ENCODE peak calls at places on chromosome 22, in nine cellular contexts. X, U, A, F, Q, K, D, S and B are unnamed samples. For H3K27me3, the result is how much of the 10 kb centered on the place peaks cover.

GRCh38 chr22:48576333-48577013 is 1251.2 kb downstream of the BRD1 start:
- DNase-seq in X (no peak), D (no peak), U (no peak), Q (no peak), K (peak), A (no peak), F (no peak), S (no peak), B (no peak)

GRCh38 chr22:19806213-19807160 is 45.9 kb downstream of the TBX1 start:
- DNase-seq in F (no peak), K (no peak), U (no peak), D (no peak), S (no peak), X (peak), A (peak), Q (no peak), B (no peak)

GRCh38 chr22:23531283-23531921 is 48.7 kb downstream of the IGLL1 start:
- DNase-seq in S (no peak), D (no peak), X (no peak), F (no peak), A (no peak), U (no peak), Q (no peak), K (no peak), B (no peak)

GRCh38 chr22:48391171-48391711 is 1436.4 kb downstream of the BRD1 start:
- DNase-seq in K (no peak), S (no peak), X (no peak), F (no peak), U (no peak), D (no peak), Q (no peak), A (no peak), B (no peak)

GRCh38 chr22:23001463-23001862 is 68.9 kb upstream of the GNAZ start:
- DNase-seq in U (no peak), F (no peak), A (no peak), S (no peak), D (no peak), K (no peak), X (no peak), Q (no peak), B (no peak)

GRCh38 chr22:46936378-46936916 is 174.0 kb downstream of the TBC1D22A start:
- DNase-seq in D (no peak), F (no peak), X (peak), S (no peak), A (no peak), K (no peak), U (no peak), Q (no peak), B (no peak)

GRCh38 chr22:47174671-47175111 is 412.2 kb downstream of the TBC1D22A start:
- DNase-seq in F (no peak), A (no peak), Q (peak), X (no peak), U (no peak), D (no peak), K (no peak), S (no peak), B (no peak)

GRCh38 chr22:36702832-36703210 is 731 bp downstream of the CACNG2 start:
- DNase-seq in D (no peak), S (no peak), K (peak), Q (no peak), U (no peak), F (no peak), X (no peak), A (no peak), B (no peak)

GRCh38 chr22:25976346-25976745 is 192.9 kb upstream of the SEZ6L start:
- DNase-seq in K (no peak), S (no peak), D (no peak), U (no peak), X (no peak), A (no peak), Q (no peak), F (no peak), B (no peak)

GRCh38 chr22:18044548-18045271 is 20.3 kb upstream of the MICAL3 start:
- DNase-seq in A (no peak), D (peak), K (no peak), Q (peak), X (peak), F (peak), S (no peak), U (no peak), B (no peak)

GRCh38 chr22:24338701-24339451 is 68.2 kb downstream of the SPECC1L start:
- DNase-seq in K (peak), F (no peak), A (no peak), S (no peak), Q (no peak), D (peak), X (no peak), U (no peak), B (no peak)

GRCh38 chr22:48261706-48262105 is 1499.3 kb downstream of the TBC1D22A start:
- DNase-seq in U (no peak), S (peak), F (no peak), X (no peak), Q (no peak), A (no peak), K (no peak), D (no peak), B (no peak)

GRCh38 chr22:46297151-46297819 is 615 bp downstream of the GTSE1 start:
- DNase-seq in S (peak), A (no peak), D (peak), U (peak), Q (no peak), F (no peak), X (peak), K (peak), B (no peak)

GRCh38 chr22:42780070-42780540 is 59.4 kb upstream of the A4GALT start:
- DNase-seq in X (peak), A (peak), K (peak), F (peak), U (peak), Q (peak), S (peak), D (peak), B (peak)

GRCh38 chr22:48403521-48403921 is 1424.2 kb downstream of the BRD1 start:
- DNase-seq in S (no peak), F (no peak), A (no peak), Q (no peak), K (no peak), X (no peak), D (no peak), U (no peak), B (no peak)

GRCh38 chr22:47225080-47225930 is 462.9 kb downstream of the TBC1D22A start:
- DNase-seq in X (no peak), D (no peak), F (no peak), A (no peak), S (no peak), K (no peak), U (no peak), Q (no peak), B (no peak)

GRCh38 chr22:25235547-25236290 is 16.3 kb downstream of the CRYBB2 start:
- DNase-seq in K (peak), D (peak), Q (peak), S (peak), X (peak), U (peak), A (peak), F (peak), B (peak)

GRCh38 chr22:45616432-45616831 is 55.2 kb upstream of the ATXN10 start:
- DNase-seq in U (no peak), Q (no peak), X (no peak), D (no peak), F (no peak), K (no peak), S (no peak), A (no peak), B (no peak)

GRCh38 chr22:46346680-46347405 is 11.3 kb downstream of the TRMU start:
- DNase-seq in A (no peak), S (no peak), K (no peak), D (no peak), U (no peak), Q (no peak), F (peak), X (no peak), B (no peak)

GRCh38 chr22:32737811-32738210 is 63.7 kb upstream of the TIMP3 start:
- DNase-seq in A (no peak), Q (no peak), S (no peak), X (peak), U (no peak), F (no peak), D (no peak), K (no peak), B (no peak)

GRCh38 chr22:32130464-32130863 is 28.6 kb downstream of the C22orf42 start:
- DNase-seq in K (no peak), S (no peak), Q (no peak), F (no peak), A (no peak), D (no peak), X (no peak), U (no peak), B (no peak)

GRCh38 chr22:48299801-48300200 is 1527.9 kb downstream of the BRD1 start:
- DNase-seq in K (no peak), Q (no peak), S (no peak), U (no peak), X (no peak), A (no peak), D (no peak), F (no peak), B (no peak)

GRCh38 chr22:21929253-21929652 is 23.4 kb downstream of the PPM1F start:
- DNase-seq in D (no peak), U (no peak), S (no peak), X (no peak), F (no peak), K (no peak), Q (no peak), A (no peak), B (no peak)

GRCh38 chr22:35611891-35612576 is 5.1 kb downstream of the MB start:
- DNase-seq in A (no peak), F (no peak), X (no peak), K (no peak), D (no peak), S (peak), U (no peak), Q (no peak), B (no peak)

GRCh38 chr22:37806409-37807338 is 1.1 kb upstream of the GCAT start:
- DNase-seq in D (no peak), S (no peak), Q (no peak), U (no peak), K (peak), A (no peak), X (peak), F (no peak), B (no peak)
- H3K27ac ChIP-seq in D (no peak), S (no peak), Q (peak), U (no peak), K (no peak), A (peak), X (peak), F (peak), B (peak)

GRCh38 chr22:49634006-49634772 is 193.5 kb downstream of the BRD1 start:
- DNase-seq in K (no peak), U (no peak), F (no peak), S (no peak), A (no peak), D (no peak), Q (no peak), X (no peak), B (no peak)

GRCh38 chr22:49633010-49633324 is 194.7 kb downstream of the BRD1 start:
- DNase-seq in Q (no peak), A (no peak), K (no peak), F (no peak), U (no peak), X (no peak), S (no peak), D (no peak), B (no peak)

GRCh38 chr22:49629586-49630447 is 197.9 kb downstream of the BRD1 start:
- DNase-seq in Q (no peak), A (no peak), D (no peak), U (no peak), F (no peak), X (no peak), K (no peak), S (no peak), B (no peak)

GRCh38 chr22:49630448-49630946 is 197.2 kb downstream of the BRD1 start:
- DNase-seq in Q (no peak), X (no peak), K (no peak), U (no peak), S (no peak), D (no peak), A (no peak), F (no peak), B (no peak)

DNA sequence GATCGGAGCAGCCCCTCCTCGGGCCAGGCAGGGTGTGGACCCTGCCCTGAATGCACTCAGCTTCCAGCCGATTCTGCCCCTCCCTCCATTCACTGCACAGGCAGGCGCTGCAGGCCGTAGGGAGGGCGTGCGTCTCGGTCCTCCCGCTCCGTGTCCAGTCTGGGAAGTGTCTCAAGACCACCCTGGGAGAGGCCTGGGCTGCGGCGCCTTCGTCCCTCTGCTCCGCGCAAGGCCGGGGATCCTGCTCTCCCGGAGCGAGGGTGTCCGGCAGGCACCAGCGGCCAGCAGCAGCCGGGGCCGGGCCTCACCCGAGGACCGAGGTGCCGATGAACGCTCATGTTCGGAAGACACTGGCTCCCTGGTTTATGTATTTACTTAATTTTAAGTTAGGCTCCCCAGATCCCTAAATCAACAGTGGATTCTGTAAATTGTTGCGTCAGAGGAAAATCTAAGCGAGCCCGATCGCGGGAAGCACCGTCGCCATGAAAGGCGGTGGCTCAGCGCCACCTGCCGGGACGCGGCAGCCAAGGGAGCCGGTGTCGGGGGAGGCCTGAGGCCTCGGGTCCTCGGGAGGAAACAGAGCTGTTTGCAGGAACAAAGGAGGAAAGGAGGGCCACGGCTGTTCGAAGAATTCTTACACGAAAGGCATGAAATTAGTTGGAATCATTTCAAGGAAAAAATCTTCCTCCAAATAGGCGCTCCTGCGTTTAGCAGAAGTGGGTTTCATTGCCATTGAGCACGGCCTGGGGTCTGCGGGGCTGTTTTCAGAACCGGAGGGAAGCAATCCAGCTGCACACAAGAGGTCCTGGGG is 195.3 kb downstream of the BRD1 start:
- DNase-seq in S (no peak), D (peak), F (peak), A (no peak), U (no peak), Q (peak), X (peak), K (no peak), B (no peak)
- H3K27me3 ChIP-seq in S (under half), D (under half), F (under half), A (under half), U (under half), Q (under half), X (under half), K (under half), B (under half)

DNA sequence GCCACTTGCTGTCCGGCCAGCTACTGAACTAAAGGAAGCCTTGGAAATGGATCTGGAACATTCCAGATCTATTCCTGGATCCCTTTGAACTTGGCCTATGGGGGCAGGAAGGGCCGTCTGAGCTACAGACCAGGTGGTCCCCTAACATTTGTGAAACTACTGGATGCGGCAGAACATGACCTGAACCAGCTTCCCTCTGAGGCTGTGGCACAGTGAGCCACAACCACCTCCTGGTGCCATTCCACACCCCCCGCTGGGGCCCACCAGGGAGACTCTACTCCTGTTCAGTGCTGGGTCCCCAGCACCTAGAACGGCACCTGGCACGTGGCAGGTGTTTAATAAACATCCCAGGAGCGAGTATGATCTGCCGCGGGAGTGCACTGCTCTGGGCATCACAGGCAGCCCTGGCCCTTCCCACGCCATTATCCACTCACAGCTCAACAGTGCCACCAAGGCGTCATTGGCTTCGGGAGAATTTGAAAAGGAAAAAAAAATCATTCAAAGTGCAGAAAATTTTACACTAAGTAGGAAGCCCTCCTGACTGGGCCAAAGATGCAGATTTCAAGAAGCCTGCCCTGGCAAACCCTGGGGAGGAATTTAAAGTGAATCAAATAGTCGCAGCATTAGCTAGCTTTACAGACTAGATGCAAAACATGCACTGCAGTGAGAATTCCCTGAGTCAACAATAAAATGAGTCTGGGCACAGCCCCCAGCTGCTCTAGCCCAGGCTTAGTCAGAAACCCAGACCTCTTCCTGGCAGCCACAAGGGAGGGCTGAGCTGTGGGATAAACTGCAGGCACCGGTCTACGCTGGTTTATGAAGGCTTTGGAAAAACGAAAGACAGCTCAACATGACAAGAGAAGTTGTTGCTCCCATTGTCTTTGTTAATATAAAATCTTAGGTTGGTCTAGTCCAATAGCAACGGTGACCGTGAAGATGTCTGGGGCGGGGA is 14.3 kb upstream of the EFCAB6 start:
- DNase-seq in X (peak), F (peak), Q (no peak), D (peak), K (no peak), S (peak), A (no peak), U (no peak), B (no peak)
- H3K4me3 ChIP-seq in X (peak), F (no peak), Q (no peak), D (no peak), K (no peak), S (no peak), A (no peak), U (no peak), B (peak)

GRCh38 chr22:50702821-50703725 is 30.4 kb downstream of the SHANK3 start:
- DNase-seq in F (no peak), D (no peak), Q (no peak), X (no peak), U (no peak), K (no peak), S (no peak), A (no peak), B (no peak)

GRCh38 chr22:50705851-50706351 is 32.1 kb upstream of the ACR start:
- DNase-seq in A (no peak), K (no peak), X (no peak), Q (no peak), F (no peak), S (no peak), U (no peak), D (no peak), B (no peak)

GRCh38 chr22:50705219-50705691 is 32.6 kb downstream of the SHANK3 start:
- DNase-seq in K (peak), F (no peak), X (peak), D (peak), S (peak), U (no peak), Q (peak), A (no peak), B (peak)

GRCh38 chr22:50703726-50704509 is 31.3 kb downstream of the SHANK3 start:
- DNase-seq in U (no peak), D (no peak), A (no peak), S (no peak), F (no peak), X (no peak), Q (no peak), K (no peak), B (no peak)

DNA sequence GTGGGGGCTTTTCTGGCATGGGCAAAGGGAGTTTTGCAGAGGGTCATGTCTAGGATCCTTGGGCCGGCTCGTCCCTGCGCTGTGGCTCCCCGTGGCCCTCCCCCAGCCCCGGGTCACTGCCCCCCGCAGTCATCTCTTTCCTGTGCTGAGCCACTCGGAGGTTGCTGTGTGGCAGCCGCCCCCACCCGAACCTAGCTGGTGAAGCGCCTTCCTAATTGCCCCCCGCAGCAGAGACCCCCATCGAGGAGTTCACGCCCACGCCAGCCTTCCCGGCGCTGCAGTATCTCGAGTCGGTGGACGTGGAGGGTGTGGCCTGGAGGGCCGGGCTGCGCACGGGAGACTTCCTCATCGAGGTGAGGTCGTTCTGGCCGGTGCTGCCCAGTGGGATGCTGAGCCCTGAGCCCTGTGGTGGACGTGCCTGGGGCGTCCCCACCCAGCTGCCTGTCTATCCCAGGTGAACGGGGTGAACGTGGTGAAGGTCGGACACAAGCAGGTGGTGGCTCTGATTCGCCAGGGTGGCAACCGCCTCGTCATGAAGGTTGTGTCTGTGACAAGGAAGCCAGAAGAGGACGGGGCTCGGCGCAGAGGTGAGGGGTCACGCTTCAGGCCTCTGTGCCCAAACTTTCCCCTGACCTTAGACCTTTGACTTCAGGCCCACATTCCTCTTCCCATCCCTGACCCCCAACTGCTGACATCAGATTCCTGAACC is 32.0 kb downstream of the SHANK3 start:
- DNase-seq in X (no peak), S (no peak), A (no peak), K (no peak), U (no peak), Q (no peak), F (no peak), D (no peak), B (no peak)
- H3K27ac ChIP-seq in X (no peak), S (no peak), A (no peak), K (no peak), U (no peak), Q (no peak), F (no peak), D (no peak), B (no peak)

DNA sequence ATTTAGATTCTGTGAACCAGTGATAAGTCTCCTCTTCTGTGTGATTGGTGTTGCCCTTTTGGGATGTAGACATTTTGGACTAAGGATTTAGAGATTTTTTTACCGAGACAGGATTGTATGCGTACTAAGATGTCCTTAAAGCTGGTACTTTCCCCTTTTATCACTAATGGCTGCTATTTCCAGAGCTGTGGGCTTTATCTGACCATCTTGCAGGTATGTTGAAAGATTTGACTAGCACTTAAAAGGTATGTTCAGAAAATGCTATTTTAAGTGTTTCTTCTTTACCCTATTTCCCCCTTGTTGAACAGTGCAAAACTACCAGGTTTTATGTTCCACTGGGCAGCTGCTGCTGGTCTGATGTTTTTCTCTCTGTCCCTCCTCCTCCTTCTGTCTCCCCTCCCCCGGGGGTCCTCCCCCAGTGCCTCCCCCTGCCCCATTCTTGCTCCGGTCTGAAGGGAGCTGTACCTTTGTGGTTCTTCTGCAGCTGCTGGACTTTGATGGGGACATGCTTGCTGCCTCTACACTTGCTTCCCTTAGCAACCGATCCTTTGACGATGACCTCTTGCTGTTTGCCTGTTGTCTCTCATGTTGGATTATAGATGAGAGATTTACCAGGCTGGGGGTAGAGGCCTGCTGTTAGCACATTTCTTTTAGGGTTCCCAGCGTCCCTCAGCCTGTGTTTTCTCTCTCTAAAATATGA is 59.6 kb downstream of the ZNRF3 start:
- DNase-seq in U (no peak), X (no peak), F (no peak), D (no peak), S (no peak), A (no peak), Q (no peak), K (no peak), B (no peak)
- H3K27me3 ChIP-seq in U (under half), X (under half), F (under half), D (under half), S (under half), A (under half), Q (under half), K (under half), B (under half)

GRCh38 chr22:39252461-39253391 is 7.9 kb upstream of the PDGFB start:
- DNase-seq in A (no peak), F (no peak), K (peak), Q (no peak), U (no peak), D (no peak), X (no peak), S (no peak), B (no peak)
- H3K4me3 ChIP-seq in A (peak), F (no peak), K (peak), Q (peak), U (no peak), D (peak), X (no peak), S (no peak), B (no peak)